ENCODE peak calls at places on chromosomes 2 and 18, in ten cellular contexts. One of them, this sample, is unnamed.

GRCh38 chr2:225841314-225841713 is 441.8 kb downstream of the NYAP2 start:
- DNase-seq in fibroblast of lung: peak; percentile 22
- DNase-seq in neural progenitor cell: no peak
- DNase-seq in CD8-positive, alpha-beta T cell: no peak
- DNase-seq in tibial nerve: peak; percentile 19
- DNase-seq in GM23338: no peak
- DNase-seq in SK-N-SH: no peak
- DNase-seq in upper lobe of left lung: no peak
- DNase-seq in ovary: no peak
- DNase-seq in DND-41: no peak
- DNase-seq in this sample: no peak

GRCh38 chr2:65397122-65397521 is 35.3 kb downstream of the SPRED2 start:
- DNase-seq in fibroblast of lung: peak; percentile 71
- DNase-seq in neural progenitor cell: no peak
- DNase-seq in CD8-positive, alpha-beta T cell: no peak
- DNase-seq in tibial nerve: no peak
- DNase-seq in GM23338: no peak
- DNase-seq in SK-N-SH: no peak
- DNase-seq in upper lobe of left lung: no peak
- DNase-seq in ovary: no peak
- DNase-seq in DND-41: no peak
- DNase-seq in this sample: no peak

GRCh38 chr2:223633656-223634055 is 31.5 kb upstream of the SCG2 start:
- DNase-seq in fibroblast of lung: peak; percentile 16
- DNase-seq in neural progenitor cell: no peak
- DNase-seq in CD8-positive, alpha-beta T cell: no peak
- DNase-seq in tibial nerve: no peak
- DNase-seq in GM23338: no peak
- DNase-seq in SK-N-SH: no peak
- DNase-seq in upper lobe of left lung: no peak
- DNase-seq in ovary: no peak
- DNase-seq in DND-41: no peak
- DNase-seq in this sample: peak; percentile 71

GRCh38 chr2:173625315-173625714 is 270.6 kb downstream of the CDCA7 start:
- DNase-seq in fibroblast of lung: no peak
- DNase-seq in neural progenitor cell: no peak
- DNase-seq in CD8-positive, alpha-beta T cell: no peak
- DNase-seq in tibial nerve: no peak
- DNase-seq in GM23338: no peak
- DNase-seq in SK-N-SH: no peak
- DNase-seq in upper lobe of left lung: peak; percentile 48
- DNase-seq in ovary: no peak
- DNase-seq in DND-41: no peak
- DNase-seq in this sample: no peak

GRCh38 chr2:160471950-160472349 is 21.7 kb downstream of the RBMS1 start:
- DNase-seq in fibroblast of lung: no peak
- DNase-seq in neural progenitor cell: no peak
- DNase-seq in CD8-positive, alpha-beta T cell: no peak
- DNase-seq in tibial nerve: no peak
- DNase-seq in GM23338: no peak
- DNase-seq in SK-N-SH: no peak
- DNase-seq in upper lobe of left lung: no peak
- DNase-seq in ovary: no peak
- DNase-seq in DND-41: no peak
- DNase-seq in this sample: no peak

GRCh38 chr2:143607446-143608110 is 478.4 kb downstream of the ARHGAP15 start:
- DNase-seq in fibroblast of lung: peak; percentile 49
- DNase-seq in neural progenitor cell: peak; percentile 39
- DNase-seq in CD8-positive, alpha-beta T cell: no peak
- DNase-seq in tibial nerve: no peak
- DNase-seq in GM23338: peak; percentile 71
- DNase-seq in SK-N-SH: peak; percentile 1
- DNase-seq in upper lobe of left lung: no peak
- DNase-seq in ovary: no peak
- DNase-seq in DND-41: no peak
- DNase-seq in this sample: no peak

GRCh38 chr2:30148850-30149249 is 2.0 kb downstream of the YPEL5 start:
- DNase-seq in fibroblast of lung: no peak
- DNase-seq in neural progenitor cell: no peak
- DNase-seq in CD8-positive, alpha-beta T cell: no peak
- DNase-seq in tibial nerve: no peak
- DNase-seq in GM23338: peak; percentile 26
- DNase-seq in SK-N-SH: no peak
- DNase-seq in upper lobe of left lung: no peak
- DNase-seq in ovary: no peak
- DNase-seq in DND-41: no peak
- DNase-seq in this sample: no peak

GRCh38 chr2:240107386-240107785 is 28.7 kb downstream of the COPS9 start:
- DNase-seq in fibroblast of lung: no peak
- DNase-seq in neural progenitor cell: peak; percentile 25
- DNase-seq in CD8-positive, alpha-beta T cell: no peak
- DNase-seq in tibial nerve: no peak
- DNase-seq in GM23338: no peak
- DNase-seq in SK-N-SH: no peak
- DNase-seq in upper lobe of left lung: no peak
- DNase-seq in ovary: no peak
- DNase-seq in DND-41: no peak
- DNase-seq in this sample: no peak

GRCh38 chr18:8177330-8178016 is 431.8 kb upstream of the RAB12 start:
- DNase-seq in fibroblast of lung: peak; percentile 76
- DNase-seq in neural progenitor cell: peak; percentile 18
- DNase-seq in CD8-positive, alpha-beta T cell: no peak
- DNase-seq in tibial nerve: no peak
- DNase-seq in GM23338: peak; percentile 50
- DNase-seq in SK-N-SH: no peak
- DNase-seq in upper lobe of left lung: no peak
- DNase-seq in ovary: no peak
- DNase-seq in DND-41: no peak
- DNase-seq in this sample: peak; percentile 30

DNA sequence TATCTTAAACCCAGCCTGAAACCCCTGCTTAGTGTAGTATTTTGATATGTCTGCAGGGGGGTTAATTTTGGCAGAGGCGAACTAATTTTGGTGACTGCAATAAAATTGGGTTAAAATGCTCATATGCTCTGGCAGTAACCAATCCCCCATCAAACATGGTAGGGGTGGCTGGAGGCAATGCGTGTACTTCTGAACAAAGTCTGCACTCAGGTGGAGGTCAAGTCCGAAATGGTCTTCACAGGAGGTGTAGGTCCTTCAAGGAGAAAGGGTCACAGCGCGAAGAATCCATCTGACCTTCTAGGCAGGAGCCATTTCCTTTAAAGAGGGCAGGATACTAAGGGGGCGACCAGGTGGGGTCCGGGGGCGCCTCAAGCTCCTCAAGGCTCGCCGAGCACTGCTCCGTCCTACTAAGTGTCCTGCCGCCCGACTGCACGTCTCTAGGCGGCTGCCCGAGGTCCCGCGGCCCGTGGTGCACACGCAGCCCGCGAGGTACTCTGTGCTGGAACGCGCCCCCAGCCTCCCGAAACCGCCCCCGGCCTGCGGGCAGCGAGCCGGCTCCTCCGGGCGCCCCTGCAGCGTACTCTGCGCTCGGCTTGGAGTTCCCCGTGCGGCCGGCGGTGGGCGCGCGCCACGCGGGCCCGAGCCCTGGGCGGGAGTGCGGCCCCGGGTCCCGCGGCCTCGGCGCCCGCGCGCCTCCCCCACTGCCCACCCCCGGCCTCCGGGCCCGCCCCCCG is 1.7 kb upstream of the LDLRAD4 start:
- DNase-seq in fibroblast of lung: peak; percentile 31
- DNase-seq in neural progenitor cell: peak; percentile 75
- DNase-seq in CD8-positive, alpha-beta T cell: peak; percentile 75
- DNase-seq in tibial nerve: no peak
- DNase-seq in GM23338: peak; percentile 61
- DNase-seq in SK-N-SH: peak; percentile 86
- DNase-seq in upper lobe of left lung: peak; percentile 93
- DNase-seq in ovary: peak; percentile 64
- DNase-seq in DND-41: peak; percentile 59
- DNase-seq in this sample: peak; percentile 57
- TF ChIP-seq CTCF in fibroblast of lung: no peak
- TF ChIP-seq CTCF in neural progenitor cell: peak; percentile 32
- TF ChIP-seq CTCF in CD8-positive, alpha-beta T cell: no peak
- TF ChIP-seq CTCF in tibial nerve: peak; percentile 38
- TF ChIP-seq CTCF in GM23338: no peak
- TF ChIP-seq CTCF in SK-N-SH: peak; percentile 25
- TF ChIP-seq CTCF in upper lobe of left lung: peak; percentile 54
- TF ChIP-seq CTCF in ovary: no peak
- TF ChIP-seq CTCF in DND-41: peak; percentile 50
- TF ChIP-seq CTCF in this sample: peak; percentile 10

DNA sequence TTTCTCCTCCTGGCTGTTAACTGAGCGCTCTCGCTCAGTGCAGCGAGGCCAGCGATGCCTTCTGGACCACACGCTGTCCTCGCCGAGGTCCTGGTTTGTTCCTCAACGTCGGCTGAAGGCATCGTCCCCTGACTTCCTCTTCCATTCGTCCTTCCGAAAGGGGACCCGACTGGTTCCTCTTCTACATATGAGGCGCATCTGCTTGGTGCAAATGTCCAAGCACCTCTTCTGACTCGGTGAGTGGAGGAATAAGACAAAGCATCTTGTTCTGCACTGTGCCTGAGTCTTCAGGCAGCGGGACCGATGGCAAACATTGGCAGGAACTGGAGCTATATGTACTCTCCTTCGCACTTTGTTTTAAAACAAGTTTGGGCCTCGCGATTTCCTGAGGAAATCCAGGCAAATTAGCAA is 651 bp upstream of the KCNS3 start:
- DNase-seq in fibroblast of lung: peak; percentile 19
- DNase-seq in neural progenitor cell: peak; percentile 60
- DNase-seq in CD8-positive, alpha-beta T cell: no peak
- DNase-seq in tibial nerve: peak; percentile 13
- DNase-seq in GM23338: peak; percentile 59
- DNase-seq in SK-N-SH: peak; percentile 41
- DNase-seq in upper lobe of left lung: no peak
- DNase-seq in ovary: no peak
- DNase-seq in DND-41: no peak
- DNase-seq in this sample: no peak
- H3K27me3 ChIP-seq in fibroblast of lung: peaks cover 23% of the 10 kb centered on the region
- H3K27me3 ChIP-seq in neural progenitor cell: peaks cover 66% of the 10 kb centered on the region
- H3K27me3 ChIP-seq in CD8-positive, alpha-beta T cell: peaks cover 10% of the 10 kb centered on the region
- H3K27me3 ChIP-seq in tibial nerve: peaks cover 40% of the 10 kb centered on the region
- H3K27me3 ChIP-seq in GM23338: peaks cover 30% of the 10 kb centered on the region
- H3K27me3 ChIP-seq in SK-N-SH: peaks cover 70% of the 10 kb centered on the region
- H3K27me3 ChIP-seq in upper lobe of left lung: peaks cover 5% of the 10 kb centered on the region
- H3K27me3 ChIP-seq in ovary: no peaks in the 10 kb centered on the region
- H3K27me3 ChIP-seq in DND-41: peaks cover 3% of the 10 kb centered on the region
- H3K27me3 ChIP-seq in this sample: peaks cover 65% of the 10 kb centered on the region

GRCh38 chr2:227480528-227480927 is 8.6 kb downstream of the AGFG1 start:
- DNase-seq in fibroblast of lung: no peak
- DNase-seq in neural progenitor cell: no peak
- DNase-seq in CD8-positive, alpha-beta T cell: no peak
- DNase-seq in tibial nerve: no peak
- DNase-seq in GM23338: no peak
- DNase-seq in SK-N-SH: no peak
- DNase-seq in upper lobe of left lung: no peak
- DNase-seq in ovary: no peak
- DNase-seq in DND-41: no peak
- DNase-seq in this sample: no peak

GRCh38 chr2:227473019-227473461 is 1.1 kb downstream of the AGFG1 start:
- DNase-seq in fibroblast of lung: no peak
- DNase-seq in neural progenitor cell: no peak
- DNase-seq in CD8-positive, alpha-beta T cell: no peak
- DNase-seq in tibial nerve: no peak
- DNase-seq in GM23338: peak; percentile 70
- DNase-seq in SK-N-SH: no peak
- DNase-seq in upper lobe of left lung: no peak
- DNase-seq in ovary: no peak
- DNase-seq in DND-41: no peak
- DNase-seq in this sample: no peak

GRCh38 chr2:227474406-227474805 is 2.5 kb downstream of the AGFG1 start:
- DNase-seq in fibroblast of lung: no peak
- DNase-seq in neural progenitor cell: no peak
- DNase-seq in CD8-positive, alpha-beta T cell: no peak
- DNase-seq in tibial nerve: no peak
- DNase-seq in GM23338: no peak
- DNase-seq in SK-N-SH: no peak
- DNase-seq in upper lobe of left lung: no peak
- DNase-seq in ovary: no peak
- DNase-seq in DND-41: no peak
- DNase-seq in this sample: no peak

GRCh38 chr2:227479865-227480475 is 8.0 kb downstream of the AGFG1 start:
- DNase-seq in fibroblast of lung: no peak
- DNase-seq in neural progenitor cell: no peak
- DNase-seq in CD8-positive, alpha-beta T cell: no peak
- DNase-seq in tibial nerve: no peak
- DNase-seq in GM23338: no peak
- DNase-seq in SK-N-SH: peak; percentile 49
- DNase-seq in upper lobe of left lung: no peak
- DNase-seq in ovary: no peak
- DNase-seq in DND-41: no peak
- DNase-seq in this sample: no peak

DNA sequence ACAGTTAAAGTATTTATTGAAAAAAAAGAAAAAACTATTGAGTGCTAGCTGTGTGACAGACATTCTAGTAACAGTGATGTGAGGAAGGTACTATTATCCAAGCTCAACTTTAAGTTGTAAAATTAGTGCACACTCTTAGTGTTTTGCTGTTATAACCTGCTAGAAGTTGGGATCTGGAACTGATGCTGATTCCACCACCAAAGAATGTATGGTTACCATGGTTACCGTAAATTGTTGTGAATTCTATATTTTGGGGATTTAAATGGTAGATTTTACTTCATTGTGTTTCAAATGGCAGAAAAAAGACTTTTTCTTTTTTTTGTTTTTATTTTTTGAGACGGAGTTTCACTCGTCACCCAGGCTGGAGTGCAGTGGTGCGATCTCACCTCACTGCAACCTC is 5.3 kb downstream of the AGFG1 start:
- DNase-seq in fibroblast of lung: no peak
- DNase-seq in neural progenitor cell: no peak
- DNase-seq in CD8-positive, alpha-beta T cell: no peak
- DNase-seq in tibial nerve: no peak
- DNase-seq in GM23338: no peak
- DNase-seq in SK-N-SH: no peak
- DNase-seq in upper lobe of left lung: no peak
- DNase-seq in ovary: no peak
- DNase-seq in DND-41: no peak
- DNase-seq in this sample: no peak
- H3K4me1 ChIP-seq in fibroblast of lung: no peaks in the 10 kb centered on the region
- H3K4me1 ChIP-seq in neural progenitor cell: peaks cover 8% of the 10 kb centered on the region
- H3K4me1 ChIP-seq in CD8-positive, alpha-beta T cell: peaks cover 55% of the 10 kb centered on the region
- H3K4me1 ChIP-seq in tibial nerve: peaks cover 26% of the 10 kb centered on the region
- H3K4me1 ChIP-seq in GM23338: peaks cover 14% of the 10 kb centered on the region
- H3K4me1 ChIP-seq in SK-N-SH: peaks cover 4% of the 10 kb centered on the region
- H3K4me1 ChIP-seq in upper lobe of left lung: peaks cover 47% of the 10 kb centered on the region
- H3K4me1 ChIP-seq in ovary: peaks cover 4% of the 10 kb centered on the region
- H3K4me1 ChIP-seq in DND-41: peaks cover 22% of the 10 kb centered on the region
- H3K4me1 ChIP-seq in this sample: peaks cover 3% of the 10 kb centered on the region

DNA sequence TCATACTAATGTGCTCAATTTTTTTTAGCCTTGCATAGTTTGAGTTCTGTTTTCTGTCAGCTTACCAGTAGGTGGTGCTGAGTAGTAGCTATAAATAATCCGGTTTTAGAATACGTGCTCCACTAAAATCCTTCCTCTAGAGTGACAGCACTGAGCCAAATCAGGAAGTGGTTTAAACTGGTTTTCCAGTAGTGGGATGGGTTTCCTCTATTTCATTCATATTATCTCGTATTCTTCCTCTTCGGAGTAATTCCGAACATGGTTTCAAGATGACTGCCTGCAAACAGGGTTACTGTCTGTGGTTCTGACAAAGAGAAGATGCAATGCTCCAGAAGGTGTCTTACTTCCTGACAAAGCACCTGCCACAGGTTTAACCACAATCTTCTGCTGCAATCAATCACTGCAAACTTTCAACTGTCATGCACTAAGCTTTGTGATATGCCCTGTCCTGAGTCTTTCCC is 496.9 kb upstream of the VRK2 start:
- DNase-seq in fibroblast of lung: no peak
- DNase-seq in neural progenitor cell: peak; percentile 25
- DNase-seq in CD8-positive, alpha-beta T cell: no peak
- DNase-seq in tibial nerve: no peak
- DNase-seq in GM23338: peak; percentile 58
- DNase-seq in SK-N-SH: no peak
- DNase-seq in upper lobe of left lung: no peak
- DNase-seq in ovary: no peak
- DNase-seq in DND-41: no peak
- DNase-seq in this sample: no peak
- TF ChIP-seq CTCF in fibroblast of lung: no peak
- TF ChIP-seq CTCF in neural progenitor cell: peak; percentile 63
- TF ChIP-seq CTCF in CD8-positive, alpha-beta T cell: no peak
- TF ChIP-seq CTCF in tibial nerve: no peak
- TF ChIP-seq CTCF in GM23338: peak; percentile 79
- TF ChIP-seq CTCF in SK-N-SH: peak; percentile 61
- TF ChIP-seq CTCF in upper lobe of left lung: no peak
- TF ChIP-seq CTCF in ovary: no peak
- TF ChIP-seq CTCF in DND-41: peak; percentile 48
- TF ChIP-seq CTCF in this sample: peak; percentile 18